ENCODE peak calls at places on chromosomes 11 and 22, in nine cellular contexts. One of them, this sample, is unnamed. For H3K4me1 and H3K9me3, the result is how much of the 10 kb centered on the place peaks cover.

GRCh38 chr11:47616726-47617416 is 22.7 kb upstream of the C1QTNF4 start:
- DNase-seq in heart left ventricle: peak
- DNase-seq in aorta: no peak
- DNase-seq in small intestine: peak
- DNase-seq in naive thymus-derived CD4-positive, alpha-beta T cell: no peak
- DNase-seq in body of pancreas: peak
- DNase-seq in GM12878: no peak
- DNase-seq in PC-9: no peak
- DNase-seq in tibial artery: peak
- DNase-seq in this sample: no peak

GRCh38 chr22:37552560-37553163 is 7.6 kb upstream of the CDC42EP1 start:
- DNase-seq in small intestine: no peak
- DNase-seq in GM12878: no peak
- DNase-seq in tibial artery: no peak
- DNase-seq in body of pancreas: no peak
- DNase-seq in naive thymus-derived CD4-positive, alpha-beta T cell: no peak
- DNase-seq in aorta: no peak
- DNase-seq in heart left ventricle: peak
- DNase-seq in PC-9: no peak
- DNase-seq in this sample: peak

GRCh38 chr22:39576027-39576426 is 5.5 kb downstream of the CACNA1I start:
- DNase-seq in PC-9: no peak
- DNase-seq in small intestine: no peak
- DNase-seq in GM12878: no peak
- DNase-seq in body of pancreas: no peak
- DNase-seq in heart left ventricle: no peak
- DNase-seq in aorta: no peak
- DNase-seq in naive thymus-derived CD4-positive, alpha-beta T cell: no peak
- DNase-seq in tibial artery: no peak
- DNase-seq in this sample: no peak

GRCh38 chr22:24962094-24962493 is 9.6 kb downstream of the KIAA1671 start:
- DNase-seq in heart left ventricle: no peak
- DNase-seq in naive thymus-derived CD4-positive, alpha-beta T cell: no peak
- DNase-seq in GM12878: no peak
- DNase-seq in PC-9: no peak
- DNase-seq in aorta: no peak
- DNase-seq in tibial artery: no peak
- DNase-seq in body of pancreas: no peak
- DNase-seq in small intestine: no peak
- DNase-seq in this sample: no peak

GRCh38 chr22:31148953-31149627 is 8.8 kb upstream of the PLA2G3 start:
- DNase-seq in PC-9: peak
- DNase-seq in aorta: peak
- DNase-seq in GM12878: no peak
- DNase-seq in tibial artery: peak
- DNase-seq in naive thymus-derived CD4-positive, alpha-beta T cell: peak
- DNase-seq in small intestine: peak
- DNase-seq in heart left ventricle: peak
- DNase-seq in body of pancreas: peak
- DNase-seq in this sample: peak

GRCh38 chr22:49363526-49364230 is 464.0 kb downstream of the BRD1 start:
- DNase-seq in naive thymus-derived CD4-positive, alpha-beta T cell: no peak
- DNase-seq in small intestine: no peak
- DNase-seq in heart left ventricle: no peak
- DNase-seq in PC-9: no peak
- DNase-seq in body of pancreas: no peak
- DNase-seq in tibial artery: no peak
- DNase-seq in aorta: peak
- DNase-seq in GM12878: no peak
- DNase-seq in this sample: no peak

GRCh38 chr11:102405501-102405900 is 47.1 kb downstream of the TMEM123 start:
- DNase-seq in small intestine: no peak
- DNase-seq in heart left ventricle: no peak
- DNase-seq in body of pancreas: no peak
- DNase-seq in naive thymus-derived CD4-positive, alpha-beta T cell: no peak
- DNase-seq in PC-9: no peak
- DNase-seq in GM12878: no peak
- DNase-seq in aorta: no peak
- DNase-seq in tibial artery: no peak
- DNase-seq in this sample: no peak

GRCh38 chr11:79758325-79758724 is 317.5 kb upstream of the TENM4 start:
- DNase-seq in naive thymus-derived CD4-positive, alpha-beta T cell: no peak
- DNase-seq in body of pancreas: no peak
- DNase-seq in tibial artery: no peak
- DNase-seq in aorta: no peak
- DNase-seq in GM12878: no peak
- DNase-seq in PC-9: no peak
- DNase-seq in heart left ventricle: no peak
- DNase-seq in small intestine: no peak
- DNase-seq in this sample: no peak

GRCh38 chr11:111918390-111919256 is at the start of gene C11orf52:
- DNase-seq in small intestine: peak
- DNase-seq in aorta: no peak
- DNase-seq in PC-9: peak
- DNase-seq in tibial artery: no peak
- DNase-seq in GM12878: no peak
- DNase-seq in body of pancreas: peak
- DNase-seq in naive thymus-derived CD4-positive, alpha-beta T cell: no peak
- DNase-seq in heart left ventricle: peak
- DNase-seq in this sample: peak

GRCh38 chr22:36184433-36185035 is 17.1 kb downstream of the APOL4 start:
- DNase-seq in aorta: no peak
- DNase-seq in PC-9: no peak
- DNase-seq in naive thymus-derived CD4-positive, alpha-beta T cell: no peak
- DNase-seq in heart left ventricle: no peak
- DNase-seq in GM12878: no peak
- DNase-seq in small intestine: no peak
- DNase-seq in body of pancreas: no peak
- DNase-seq in tibial artery: no peak
- DNase-seq in this sample: no peak

GRCh38 chr11:12106501-12106900 is 3.9 kb upstream of the MICAL2 start:
- DNase-seq in GM12878: no peak
- DNase-seq in body of pancreas: no peak
- DNase-seq in tibial artery: no peak
- DNase-seq in heart left ventricle: no peak
- DNase-seq in PC-9: no peak
- DNase-seq in naive thymus-derived CD4-positive, alpha-beta T cell: no peak
- DNase-seq in aorta: no peak
- DNase-seq in small intestine: no peak
- DNase-seq in this sample: no peak
- H3K4me1 ChIP-seq in GM12878: under half
- H3K4me1 ChIP-seq in body of pancreas: under half
- H3K4me1 ChIP-seq in tibial artery: under half
- H3K4me1 ChIP-seq in heart left ventricle: under half
- H3K4me1 ChIP-seq in PC-9: under half
- H3K4me1 ChIP-seq in naive thymus-derived CD4-positive, alpha-beta T cell: under half
- H3K4me1 ChIP-seq in aorta: under half
- H3K4me1 ChIP-seq in small intestine: under half
- H3K4me1 ChIP-seq in this sample: under half

GRCh38 chr11:114308689-114309089 is 12.5 kb downstream of the NNMT start:
- DNase-seq in naive thymus-derived CD4-positive, alpha-beta T cell: no peak
- DNase-seq in heart left ventricle: no peak
- DNase-seq in PC-9: no peak
- DNase-seq in tibial artery: peak
- DNase-seq in body of pancreas: peak
- DNase-seq in aorta: no peak
- DNase-seq in GM12878: no peak
- DNase-seq in small intestine: no peak
- DNase-seq in this sample: no peak
- H3K27ac ChIP-seq in naive thymus-derived CD4-positive, alpha-beta T cell: no peak
- H3K27ac ChIP-seq in heart left ventricle: no peak
- H3K27ac ChIP-seq in PC-9: no peak
- H3K27ac ChIP-seq in tibial artery: peak
- H3K27ac ChIP-seq in body of pancreas: no peak
- H3K27ac ChIP-seq in aorta: peak
- H3K27ac ChIP-seq in GM12878: no peak
- H3K27ac ChIP-seq in small intestine: no peak
- H3K27ac ChIP-seq in this sample: peak

DNA sequence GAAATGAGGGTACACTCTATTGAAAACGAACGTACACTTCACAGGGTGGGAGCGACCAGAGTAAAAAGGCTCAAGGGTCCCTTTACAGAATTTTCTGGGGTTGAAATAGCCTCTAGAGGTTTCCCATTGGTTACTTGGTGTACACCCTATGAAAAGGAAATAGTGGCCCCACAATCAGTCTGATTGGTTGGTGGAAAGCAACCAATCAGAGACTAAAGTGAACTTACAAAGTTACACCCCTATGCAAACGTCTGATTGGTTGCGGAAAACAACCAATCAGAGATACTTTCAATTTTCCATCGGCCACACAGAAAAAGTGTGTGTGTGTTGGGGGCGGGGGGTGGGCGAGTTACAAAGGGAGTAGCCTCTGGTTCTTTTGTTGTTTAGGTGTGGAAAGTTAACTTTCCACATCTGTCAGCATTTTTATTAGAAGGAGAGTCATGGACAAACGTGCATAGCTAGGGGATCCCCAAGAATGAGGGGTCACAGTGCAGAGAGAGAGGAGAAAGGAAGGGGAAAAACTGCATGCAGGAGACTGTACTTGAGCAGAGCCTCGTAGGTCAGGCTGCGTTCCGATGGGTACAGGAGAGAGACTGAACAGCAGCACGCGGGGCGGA is 1152.1 kb downstream of the TBC1D22A start:
- DNase-seq in tibial artery: no peak
- DNase-seq in body of pancreas: no peak
- DNase-seq in heart left ventricle: no peak
- DNase-seq in aorta: no peak
- DNase-seq in PC-9: no peak
- DNase-seq in GM12878: no peak
- DNase-seq in naive thymus-derived CD4-positive, alpha-beta T cell: no peak
- DNase-seq in small intestine: no peak
- DNase-seq in this sample: no peak
- H3K9me3 ChIP-seq in tibial artery: under half
- H3K9me3 ChIP-seq in body of pancreas: under half
- H3K9me3 ChIP-seq in heart left ventricle: under half
- H3K9me3 ChIP-seq in aorta: under half
- H3K9me3 ChIP-seq in PC-9: under half
- H3K9me3 ChIP-seq in GM12878: under half
- H3K9me3 ChIP-seq in naive thymus-derived CD4-positive, alpha-beta T cell: under half
- H3K9me3 ChIP-seq in small intestine: under half
- H3K9me3 ChIP-seq in this sample: under half

GRCh38 chr22:47219789-47220188 is 457.3 kb downstream of the TBC1D22A start:
- DNase-seq in naive thymus-derived CD4-positive, alpha-beta T cell: no peak
- DNase-seq in PC-9: no peak
- DNase-seq in body of pancreas: no peak
- DNase-seq in tibial artery: no peak
- DNase-seq in small intestine: no peak
- DNase-seq in aorta: no peak
- DNase-seq in heart left ventricle: no peak
- DNase-seq in GM12878: no peak
- DNase-seq in this sample: no peak

GRCh38 chr22:47218671-47219070 is 456.2 kb downstream of the TBC1D22A start:
- DNase-seq in heart left ventricle: no peak
- DNase-seq in naive thymus-derived CD4-positive, alpha-beta T cell: no peak
- DNase-seq in PC-9: no peak
- DNase-seq in GM12878: no peak
- DNase-seq in body of pancreas: no peak
- DNase-seq in small intestine: no peak
- DNase-seq in tibial artery: no peak
- DNase-seq in aorta: no peak
- DNase-seq in this sample: no peak

GRCh38 chr22:47220752-47221151 is 458.3 kb downstream of the TBC1D22A start:
- DNase-seq in aorta: no peak
- DNase-seq in naive thymus-derived CD4-positive, alpha-beta T cell: no peak
- DNase-seq in tibial artery: no peak
- DNase-seq in PC-9: no peak
- DNase-seq in GM12878: no peak
- DNase-seq in small intestine: no peak
- DNase-seq in body of pancreas: no peak
- DNase-seq in heart left ventricle: no peak
- DNase-seq in this sample: no peak

GRCh38 chr22:47225080-47225930 is 462.9 kb downstream of the TBC1D22A start:
- DNase-seq in GM12878: no peak
- DNase-seq in PC-9: no peak
- DNase-seq in aorta: no peak
- DNase-seq in small intestine: no peak
- DNase-seq in body of pancreas: no peak
- DNase-seq in tibial artery: no peak
- DNase-seq in naive thymus-derived CD4-positive, alpha-beta T cell: no peak
- DNase-seq in heart left ventricle: no peak
- DNase-seq in this sample: no peak

DNA sequence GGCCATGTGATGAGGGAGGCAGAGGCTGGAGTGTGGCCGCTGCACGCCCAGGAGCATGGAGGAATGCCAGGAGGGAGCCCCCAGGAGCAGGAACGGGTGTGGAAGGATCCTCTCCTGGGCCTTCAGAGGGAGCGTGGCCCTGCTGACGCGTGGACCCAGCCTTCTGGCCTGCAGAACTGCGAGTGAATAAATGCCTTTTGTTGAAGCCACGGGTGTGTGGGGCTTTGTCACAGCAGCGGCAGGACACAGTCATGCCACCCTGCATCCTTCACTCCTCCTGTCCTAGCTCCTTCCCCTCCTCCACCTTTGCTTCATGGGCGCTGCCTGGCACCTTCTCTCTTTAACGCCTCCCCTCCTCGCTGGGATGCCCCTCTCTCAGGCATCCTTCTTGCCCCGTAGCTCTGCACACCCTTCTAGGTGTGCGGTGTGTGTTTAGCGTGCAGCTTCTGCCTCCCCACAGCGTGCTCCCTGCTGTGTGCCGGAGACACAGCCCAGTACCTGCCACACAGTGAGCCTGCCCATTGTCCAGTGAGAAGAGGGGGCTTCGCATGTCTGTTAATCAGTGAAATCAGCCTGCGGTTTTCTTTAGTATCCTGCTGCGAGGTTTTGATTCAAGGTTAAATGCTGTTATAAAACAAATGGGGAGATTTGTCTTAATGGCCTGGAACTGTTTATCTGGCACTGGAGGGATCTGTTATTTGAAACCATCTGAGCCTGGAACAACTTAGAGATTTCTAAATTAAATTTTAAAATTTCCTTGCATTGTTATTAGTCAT is 459.6 kb downstream of the TBC1D22A start:
- DNase-seq in body of pancreas: no peak
- DNase-seq in PC-9: no peak
- DNase-seq in small intestine: no peak
- DNase-seq in heart left ventricle: no peak
- DNase-seq in GM12878: no peak
- DNase-seq in aorta: no peak
- DNase-seq in naive thymus-derived CD4-positive, alpha-beta T cell: no peak
- DNase-seq in tibial artery: no peak
- DNase-seq in this sample: no peak
- H3K4me1 ChIP-seq in body of pancreas: under half
- H3K4me1 ChIP-seq in PC-9: under half
- H3K4me1 ChIP-seq in small intestine: under half
- H3K4me1 ChIP-seq in heart left ventricle: under half
- H3K4me1 ChIP-seq in GM12878: under half
- H3K4me1 ChIP-seq in aorta: under half
- H3K4me1 ChIP-seq in naive thymus-derived CD4-positive, alpha-beta T cell: under half
- H3K4me1 ChIP-seq in tibial artery: under half
- H3K4me1 ChIP-seq in this sample: under half